ENCODE peak calls at places on chromosome 1, in seven cellular contexts. H, V, X, I, Q, C and N are unnamed samples.

GRCh38 chr1:67532452-67533216 is 102.4 kb upstream of the SERBP1 start:
- DNase-seq in H (peak; percentile 69), V (no peak), X (peak; percentile 45), I (no peak), Q (peak; percentile 21), C (peak; percentile 68), N (no peak)

GRCh38 chr1:88612299-88612698 is 71.8 kb upstream of the PKN2 start:
- DNase-seq in H (no peak), V (no peak), X (no peak), I (no peak), Q (no peak), C (no peak), N (no peak)

GRCh38 chr1:218785928-218786327 is 387.8 kb upstream of the LYPLAL1 start:
- DNase-seq in H (no peak), V (no peak), X (no peak), I (no peak), Q (no peak), C (no peak), N (no peak)

GRCh38 chr1:226975259-226975908 is 35.3 kb downstream of the COQ8A start:
- DNase-seq in H (no peak), V (no peak), X (no peak), I (no peak), Q (no peak), C (no peak), N (no peak)

GRCh38 chr1:54117815-54118563 is 34.8 kb downstream of the CDCP2 start:
- DNase-seq in H (no peak), V (no peak), X (no peak), I (no peak), Q (no peak), C (no peak), N (no peak)

GRCh38 chr1:183872406-183872805 is 67.5 kb downstream of the RGL1 start:
- DNase-seq in H (no peak), V (no peak), X (no peak), I (no peak), Q (no peak), C (no peak), N (no peak)

GRCh38 chr1:5619469-5619868 is 372.8 kb downstream of the NPHP4 start:
- DNase-seq in H (no peak), V (no peak), X (no peak), I (no peak), Q (no peak), C (no peak), N (no peak)

GRCh38 chr1:56068908-56069307 is 510.5 kb downstream of the PLPP3 start:
- DNase-seq in H (no peak), V (no peak), X (no peak), I (no peak), Q (no peak), C (no peak), N (no peak)

GRCh38 chr1:152143147-152143845 is 15.7 kb downstream of the RPTN start:
- DNase-seq in H (no peak), V (no peak), X (no peak), I (no peak), Q (no peak), C (peak; percentile 19), N (no peak)

GRCh38 chr1:169866577-169866976 is 27.1 kb downstream of the SCYL3 start:
- DNase-seq in H (no peak), V (no peak), X (no peak), I (no peak), Q (no peak), C (no peak), N (no peak)